ENCODE peak calls at places on chromosomes 13 and 19, in five cellular contexts. J, A, W, P and K are unnamed samples.

GRCh38 chr19:3852614-3853254 is 16.1 kb downstream of the ZFR2 start:
- DNase-seq in P (peak), W (no peak), J (no peak), A (peak), K (no peak)

GRCh38 chr13:110628952-110629701 is 13.8 kb downstream of the NAXD start:
- DNase-seq in A (peak), J (no peak), W (no peak), P (no peak), K (no peak)

GRCh38 chr19:11496391-11497163 is 9.1 kb downstream of the ZNF653 start:
- DNase-seq in J (peak), W (peak), A (peak), P (peak), K (peak)

GRCh38 chr13:20924758-20925394 is 22.3 kb upstream of the XPO4 start:
- DNase-seq in J (peak), W (peak), A (peak), P (peak), K (peak)

GRCh38 chr19:658916-659839 is 3.8 kb downstream of the RNF126 start:
- DNase-seq in J (peak), W (no peak), P (no peak), A (no peak), K (no peak)

GRCh38 chr19:21498651-21499050 is 6.8 kb upstream of the ZNF429 start:
- DNase-seq in W (no peak), J (no peak), P (no peak), A (no peak), K (no peak)

GRCh38 chr13:39415403-39415802 is 187.6 kb downstream of the LHFPL6 start:
- DNase-seq in J (peak), P (peak), W (no peak), A (peak), K (no peak)

GRCh38 chr19:43872547-43873336 is 45.6 kb downstream of the ZNF283 start:
- DNase-seq in W (no peak), A (no peak), J (no peak), P (no peak), K (no peak)

GRCh38 chr13:75482070-75482819 is at the start of gene TBC1D4:
- DNase-seq in P (peak), W (peak), J (peak), A (peak), K (peak)

GRCh38 chr19:46720516-46721239 is 3.8 kb upstream of the PRKD2 start:
- DNase-seq in W (no peak), P (no peak), A (no peak), J (no peak), K (no peak)

GRCh38 chr19:16814526-16815100 is 14.6 kb upstream of the SIN3B start:
- DNase-seq in P (no peak), W (no peak), J (no peak), A (no peak), K (no peak)

GRCh38 chr13:30832845-30833332 is 73.2 kb upstream of the MEDAG start:
- DNase-seq in J (peak), P (peak), W (peak), A (peak), K (no peak)

GRCh38 chr13:111031531-111031961 is 83.6 kb upstream of the ARHGEF7 start:
- DNase-seq in P (no peak), J (no peak), A (no peak), W (no peak), K (no peak)

GRCh38 chr13:60267498-60268202 is 103.9 kb upstream of the DIAPH3 start:
- DNase-seq in P (no peak), J (no peak), W (peak), A (peak), K (no peak)

GRCh38 chr13:30408319-30409101 is 13.8 kb upstream of the UBE2L5 start:
- DNase-seq in P (peak), A (peak), W (peak), J (peak), K (peak)

GRCh38 chr13:33472446-33472845 is 186.9 kb upstream of the STARD13 start:
- DNase-seq in A (no peak), J (no peak), W (no peak), P (no peak), K (no peak)

GRCh38 chr19:56170261-56170660 is 5.5 kb upstream of the GALP start:
- DNase-seq in P (peak), W (no peak), A (no peak), J (no peak), K (no peak)

DNA sequence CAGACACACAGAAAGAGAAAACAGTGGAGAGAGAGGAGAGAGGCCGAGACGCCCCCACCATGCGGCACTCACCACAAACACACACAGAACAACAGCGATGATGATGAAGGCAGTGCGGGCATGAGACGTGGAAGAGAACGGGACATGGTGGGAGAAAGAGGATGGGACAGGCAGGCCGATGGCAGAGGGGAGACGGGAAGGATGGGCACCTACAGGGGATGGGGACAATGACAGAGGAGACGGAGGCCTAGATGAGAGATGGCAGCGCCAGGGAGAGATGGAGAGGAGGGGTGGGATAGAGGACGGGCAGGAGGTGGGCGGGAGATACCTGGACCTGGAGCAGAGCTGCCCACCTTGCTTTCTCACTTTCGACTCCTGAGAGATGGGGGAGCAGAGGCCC is 1.1 kb upstream of the KLK14 start:
- DNase-seq in P (no peak), W (no peak), A (no peak), J (no peak), K (no peak)
- TF ChIP-seq CTCF in P (no peak), W (no peak), A (no peak), J (no peak), K (no peak)

GRCh38 chr13:44575035-44575434 is 1.1 kb downstream of the TSC22D1 start:
- DNase-seq in A (no peak), P (no peak), W (no peak), J (no peak), K (no peak)

GRCh38 chr13:44574466-44574855 is 1.7 kb downstream of the TSC22D1 start:
- DNase-seq in J (no peak), W (no peak), P (no peak), A (no peak), K (no peak)

GRCh38 chr13:44575741-44576395 is at the start of gene TSC22D1:
- DNase-seq in J (peak), P (peak), W (peak), A (peak), K (peak)

GRCh38 chr13:44573071-44573470 is 3.1 kb downstream of the TSC22D1 start:
- DNase-seq in W (no peak), J (no peak), A (peak), P (no peak), K (no peak)

DNA sequence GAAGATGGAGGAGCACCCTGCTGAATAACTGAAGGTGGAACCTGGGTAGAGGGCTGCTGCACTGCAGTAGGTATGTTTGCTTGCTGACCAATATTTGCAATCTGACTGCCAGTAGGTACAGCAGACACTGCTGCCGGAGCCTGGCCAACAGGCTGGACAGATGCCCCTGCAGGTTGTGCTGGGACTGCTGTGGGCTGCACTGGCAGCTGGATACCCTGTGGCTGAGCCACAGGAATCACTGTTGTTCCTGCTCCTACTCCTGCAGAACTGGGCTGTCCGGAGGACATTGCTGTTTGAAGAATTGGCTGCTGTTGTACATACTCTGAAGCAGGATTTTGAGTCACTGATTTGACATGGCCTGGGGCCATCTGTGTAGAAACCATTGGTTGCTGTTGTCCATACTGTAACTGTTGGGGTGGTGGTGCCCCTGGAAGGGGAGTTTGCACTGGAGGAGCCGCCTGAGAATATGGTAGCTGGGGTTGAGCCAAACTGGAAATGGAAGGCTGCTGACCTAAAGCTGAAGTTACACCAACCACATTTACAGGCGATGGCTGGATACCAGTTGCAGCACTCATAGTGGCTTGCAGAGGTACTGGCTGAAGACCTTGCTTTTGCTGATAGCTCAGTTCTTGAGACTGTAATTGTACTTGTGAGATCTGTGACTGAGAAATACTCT is 2.2 kb downstream of the TSC22D1 start:
- DNase-seq in J (no peak), A (peak), W (no peak), P (peak), K (no peak)
- TF ChIP-seq CTCF in J (peak), A (peak), W (peak), P (no peak), K (no peak)

DNA sequence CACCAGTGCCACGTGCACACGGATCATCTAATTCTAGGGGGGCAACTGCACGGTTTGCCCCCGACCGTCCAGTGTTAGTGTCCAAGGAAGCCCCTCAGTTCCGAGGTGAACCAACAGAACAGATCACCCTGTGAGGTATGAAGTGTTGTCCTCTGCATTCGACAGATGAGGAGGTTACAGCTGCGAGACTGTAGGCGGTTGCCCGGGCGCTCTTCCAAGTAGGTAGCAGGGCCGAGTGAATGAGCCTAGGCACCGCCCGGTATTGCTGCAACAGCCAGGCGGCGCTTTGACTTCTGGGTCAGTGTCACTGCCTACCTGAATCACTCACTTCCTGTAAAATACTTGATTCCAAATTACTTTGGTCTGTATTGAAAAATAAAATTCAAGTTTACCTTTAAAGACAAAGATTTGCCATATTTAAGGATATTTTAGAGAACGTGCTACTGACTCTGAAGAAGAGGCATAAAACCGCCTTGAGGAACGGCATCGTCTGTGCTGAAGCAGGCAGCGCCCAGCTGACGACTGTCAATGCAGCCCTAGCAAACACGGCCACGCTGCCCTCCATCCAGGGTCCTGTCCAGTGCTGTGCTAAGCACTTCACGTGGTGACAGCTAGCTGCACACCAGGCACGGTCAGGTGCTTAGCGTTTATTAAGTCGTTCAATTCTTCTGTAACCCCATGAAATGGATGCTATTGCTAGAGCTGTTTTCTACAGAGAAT is 19.3 kb upstream of the RASA3 start:
- DNase-seq in P (peak), W (no peak), J (no peak), A (peak), K (no peak)
- TF ChIP-seq CTCF in P (no peak), W (no peak), J (peak), A (no peak), K (no peak)

GRCh38 chr13:65932013-65932412 is 1298.1 kb downstream of the PCDH9 start:
- DNase-seq in J (no peak), A (no peak), W (no peak), P (no peak), K (no peak)

GRCh38 chr13:65921933-65922332 is 1308.2 kb downstream of the PCDH9 start:
- DNase-seq in P (no peak), A (no peak), J (no peak), W (no peak), K (no peak)

GRCh38 chr13:65932587-65933239 is 1297.4 kb downstream of the PCDH9 start:
- DNase-seq in P (no peak), J (no peak), W (no peak), A (no peak), K (no peak)

GRCh38 chr13:65929436-65929835 is 1300.7 kb downstream of the PCDH9 start:
- DNase-seq in P (no peak), J (no peak), A (no peak), W (no peak), K (no peak)

DNA sequence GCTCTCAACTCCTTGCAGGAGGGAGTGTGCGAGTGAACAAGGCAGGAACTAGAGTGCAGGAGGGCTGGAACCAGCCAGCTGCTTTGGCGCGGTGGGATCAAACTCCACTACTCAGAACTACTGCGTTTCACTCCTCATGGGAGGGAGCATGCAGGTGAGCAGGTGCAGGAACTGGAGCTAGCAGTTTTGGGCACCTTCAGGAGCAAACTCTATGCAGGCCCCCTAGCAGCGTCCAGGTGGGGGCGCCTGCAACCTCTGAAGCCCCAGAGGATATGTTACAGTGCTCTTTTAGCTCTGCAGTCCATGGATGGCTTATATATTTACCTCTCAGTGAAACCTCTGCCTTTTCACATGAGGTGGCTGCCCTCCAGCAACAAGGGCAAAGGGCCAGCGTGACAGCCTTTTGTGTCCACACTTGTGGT is 1303.4 kb downstream of the PCDH9 start:
- DNase-seq in J (peak), P (no peak), A (peak), W (no peak), K (no peak)
- TF ChIP-seq CTCF in J (peak), P (no peak), A (peak), W (no peak), K (no peak)

GRCh38 chr19:7913652-7914051 is 978 bp upstream of the TGFBR3L start:
- DNase-seq in A (no peak), J (no peak), P (no peak), W (no peak), K (no peak)
- TF ChIP-seq CTCF in A (no peak), J (no peak), P (no peak), W (no peak), K (no peak)

GRCh38 chr13:97327521-97328221 is 105.5 kb downstream of the MBNL2 start:
- DNase-seq in P (no peak), A (no peak), W (no peak), J (no peak), K (no peak)
- TF ChIP-seq CTCF in P (no peak), A (no peak), W (no peak), J (no peak), K (no peak)